ENCODE peak calls at places on chromosomes 7 and 10, in ten cellular contexts. One of them, this sample, is unnamed.

GRCh38 chr7:45017253-45017652 is 17.3 kb downstream of the CCM2 start:
- DNase-seq in neural crest cell: no peak
- DNase-seq in NCI-H2029: no peak
- DNase-seq in A172: no peak
- DNase-seq in lung microvascular endothelial cell: peak; percentile 47
- DNase-seq in SJSA1: no peak
- DNase-seq in nucleus accumbens: no peak
- DNase-seq in anterior cingulate cortex: no peak
- DNase-seq in omental fat pad: no peak
- DNase-seq in BJ: no peak
- DNase-seq in this sample: no peak

GRCh38 chr10:74825033-74825370 is 1.4 kb upstream of the KAT6B start:
- DNase-seq in SJSA1: peak; percentile 44
- DNase-seq in BJ: no peak
- DNase-seq in NCI-H2029: no peak
- DNase-seq in neural crest cell: peak; percentile 31
- DNase-seq in nucleus accumbens: no peak
- DNase-seq in A172: no peak
- DNase-seq in omental fat pad: no peak
- DNase-seq in lung microvascular endothelial cell: peak; percentile 27
- DNase-seq in anterior cingulate cortex: peak; percentile 70
- DNase-seq in this sample: peak; percentile 28

GRCh38 chr10:129917936-129918335 is 46.1 kb downstream of the EBF3 start:
- DNase-seq in NCI-H2029: no peak
- DNase-seq in BJ: no peak
- DNase-seq in lung microvascular endothelial cell: no peak
- DNase-seq in SJSA1: no peak
- DNase-seq in nucleus accumbens: no peak
- DNase-seq in anterior cingulate cortex: no peak
- DNase-seq in omental fat pad: no peak
- DNase-seq in A172: no peak
- DNase-seq in neural crest cell: no peak
- DNase-seq in this sample: no peak

GRCh38 chr7:112763996-112764395 is 26.2 kb downstream of the TMEM168 start:
- DNase-seq in NCI-H2029: no peak
- DNase-seq in BJ: no peak
- DNase-seq in neural crest cell: no peak
- DNase-seq in omental fat pad: no peak
- DNase-seq in nucleus accumbens: no peak
- DNase-seq in A172: no peak
- DNase-seq in SJSA1: no peak
- DNase-seq in anterior cingulate cortex: no peak
- DNase-seq in lung microvascular endothelial cell: no peak
- DNase-seq in this sample: no peak

GRCh38 chr10:3116508-3117100 is 49.3 kb downstream of the PFKP start:
- DNase-seq in BJ: no peak
- DNase-seq in omental fat pad: no peak
- DNase-seq in nucleus accumbens: no peak
- DNase-seq in NCI-H2029: no peak
- DNase-seq in lung microvascular endothelial cell: no peak
- DNase-seq in neural crest cell: no peak
- DNase-seq in anterior cingulate cortex: no peak
- DNase-seq in A172: no peak
- DNase-seq in SJSA1: no peak
- DNase-seq in this sample: no peak

GRCh38 chr7:85226401-85227085 is 39.7 kb upstream of the SEMA3D start:
- DNase-seq in nucleus accumbens: no peak
- DNase-seq in omental fat pad: no peak
- DNase-seq in BJ: no peak
- DNase-seq in anterior cingulate cortex: no peak
- DNase-seq in A172: no peak
- DNase-seq in NCI-H2029: no peak
- DNase-seq in neural crest cell: no peak
- DNase-seq in SJSA1: no peak
- DNase-seq in lung microvascular endothelial cell: no peak
- DNase-seq in this sample: no peak

GRCh38 chr10:8060010-8060703 is 5.7 kb downstream of the GATA3 start:
- DNase-seq in neural crest cell: no peak
- DNase-seq in nucleus accumbens: no peak
- DNase-seq in omental fat pad: no peak
- DNase-seq in anterior cingulate cortex: no peak
- DNase-seq in NCI-H2029: no peak
- DNase-seq in A172: no peak
- DNase-seq in BJ: peak; percentile 22
- DNase-seq in lung microvascular endothelial cell: peak; percentile 34
- DNase-seq in SJSA1: no peak
- DNase-seq in this sample: peak; percentile 50

GRCh38 chr10:15341502-15342128 is 29.5 kb downstream of the FAM171A1 start:
- DNase-seq in omental fat pad: no peak
- DNase-seq in BJ: no peak
- DNase-seq in nucleus accumbens: no peak
- DNase-seq in A172: no peak
- DNase-seq in NCI-H2029: no peak
- DNase-seq in neural crest cell: no peak
- DNase-seq in anterior cingulate cortex: no peak
- DNase-seq in lung microvascular endothelial cell: peak; percentile 28
- DNase-seq in SJSA1: no peak
- DNase-seq in this sample: no peak

GRCh38 chr10:23558361-23558799 is 119.5 kb downstream of the OTUD1 start:
- DNase-seq in NCI-H2029: no peak
- DNase-seq in lung microvascular endothelial cell: no peak
- DNase-seq in neural crest cell: no peak
- DNase-seq in BJ: no peak
- DNase-seq in nucleus accumbens: no peak
- DNase-seq in A172: no peak
- DNase-seq in omental fat pad: no peak
- DNase-seq in anterior cingulate cortex: no peak
- DNase-seq in SJSA1: no peak
- DNase-seq in this sample: no peak

GRCh38 chr7:128361463-128362441 is at the start of gene PRRT4:
- DNase-seq in omental fat pad: no peak
- DNase-seq in neural crest cell: peak; percentile 38
- DNase-seq in nucleus accumbens: no peak
- DNase-seq in anterior cingulate cortex: peak; percentile 29
- DNase-seq in SJSA1: no peak
- DNase-seq in A172: no peak
- DNase-seq in lung microvascular endothelial cell: peak; percentile 40
- DNase-seq in BJ: no peak
- DNase-seq in NCI-H2029: no peak
- DNase-seq in this sample: peak; percentile 72

GRCh38 chr7:94656925-94657731 is 1.2 kb upstream of the SGCE start:
- DNase-seq in anterior cingulate cortex: no peak
- DNase-seq in A172: no peak
- DNase-seq in BJ: no peak
- DNase-seq in lung microvascular endothelial cell: peak; percentile 61
- DNase-seq in SJSA1: no peak
- DNase-seq in omental fat pad: no peak
- DNase-seq in nucleus accumbens: no peak
- DNase-seq in NCI-H2029: peak; percentile 61
- DNase-seq in neural crest cell: peak; percentile 6
- DNase-seq in this sample: peak; percentile 68

GRCh38 chr10:97123713-97124112 is 62.0 kb downstream of the SLIT1 start:
- DNase-seq in NCI-H2029: peak; percentile 74
- DNase-seq in neural crest cell: no peak
- DNase-seq in nucleus accumbens: no peak
- DNase-seq in BJ: no peak
- DNase-seq in anterior cingulate cortex: no peak
- DNase-seq in lung microvascular endothelial cell: no peak
- DNase-seq in SJSA1: no peak
- DNase-seq in omental fat pad: no peak
- DNase-seq in A172: no peak
- DNase-seq in this sample: no peak

GRCh38 chr7:53531-53930 is 138.8 kb upstream of the FAM20C start:
- DNase-seq in lung microvascular endothelial cell: no peak
- DNase-seq in neural crest cell: no peak
- DNase-seq in NCI-H2029: no peak
- DNase-seq in nucleus accumbens: no peak
- DNase-seq in SJSA1: peak; percentile 31
- DNase-seq in anterior cingulate cortex: no peak
- DNase-seq in omental fat pad: no peak
- DNase-seq in A172: no peak
- DNase-seq in BJ: no peak
- DNase-seq in this sample: no peak

GRCh38 chr10:120600871-120601644 is 144.0 kb downstream of the PLPP4 start:
- DNase-seq in A172: peak; percentile 72
- DNase-seq in SJSA1: no peak
- DNase-seq in anterior cingulate cortex: no peak
- DNase-seq in neural crest cell: peak; percentile 17
- DNase-seq in lung microvascular endothelial cell: no peak
- DNase-seq in BJ: no peak
- DNase-seq in omental fat pad: no peak
- DNase-seq in NCI-H2029: no peak
- DNase-seq in nucleus accumbens: no peak
- DNase-seq in this sample: no peak

GRCh38 chr10:59582779-59583178 is 126.9 kb downstream of the SLC16A9 start:
- DNase-seq in omental fat pad: no peak
- DNase-seq in anterior cingulate cortex: no peak
- DNase-seq in SJSA1: no peak
- DNase-seq in nucleus accumbens: no peak
- DNase-seq in lung microvascular endothelial cell: no peak
- DNase-seq in NCI-H2029: no peak
- DNase-seq in BJ: no peak
- DNase-seq in A172: no peak
- DNase-seq in neural crest cell: no peak
- DNase-seq in this sample: no peak

GRCh38 chr7:158910254-158911053 is 54.1 kb downstream of the DYNC2I1 start:
- DNase-seq in neural crest cell: no peak
- DNase-seq in NCI-H2029: no peak
- DNase-seq in nucleus accumbens: no peak
- DNase-seq in A172: no peak
- DNase-seq in anterior cingulate cortex: no peak
- DNase-seq in omental fat pad: no peak
- DNase-seq in SJSA1: no peak
- DNase-seq in BJ: no peak
- DNase-seq in lung microvascular endothelial cell: no peak
- DNase-seq in this sample: no peak

GRCh38 chr7:105210721-105211205 is 178.0 kb downstream of the SRPK2 start:
- DNase-seq in anterior cingulate cortex: no peak
- DNase-seq in SJSA1: no peak
- DNase-seq in BJ: no peak
- DNase-seq in omental fat pad: no peak
- DNase-seq in neural crest cell: no peak
- DNase-seq in nucleus accumbens: no peak
- DNase-seq in NCI-H2029: no peak
- DNase-seq in lung microvascular endothelial cell: no peak
- DNase-seq in A172: no peak
- DNase-seq in this sample: peak; percentile 85

GRCh38 chr7:122550545-122550944 is 148.4 kb downstream of the RNF133 start:
- DNase-seq in neural crest cell: no peak
- DNase-seq in A172: no peak
- DNase-seq in lung microvascular endothelial cell: peak; percentile 57
- DNase-seq in SJSA1: no peak
- DNase-seq in BJ: no peak
- DNase-seq in omental fat pad: no peak
- DNase-seq in nucleus accumbens: no peak
- DNase-seq in anterior cingulate cortex: no peak
- DNase-seq in NCI-H2029: no peak
- DNase-seq in this sample: no peak

GRCh38 chr10:78906734-78907385 is 161.9 kb upstream of the ZMIZ1 start:
- DNase-seq in anterior cingulate cortex: no peak
- DNase-seq in nucleus accumbens: no peak
- DNase-seq in omental fat pad: no peak
- DNase-seq in NCI-H2029: no peak
- DNase-seq in lung microvascular endothelial cell: no peak
- DNase-seq in SJSA1: no peak
- DNase-seq in BJ: no peak
- DNase-seq in A172: no peak
- DNase-seq in neural crest cell: no peak
- DNase-seq in this sample: no peak

This sample was measured in RPMI8226.